ENCODE peak calls at places on chromosomes 12 and 14, in seven cellular contexts. T, M, Y, A, B, J and X are unnamed samples.
A peak's percentile ranks its signal among the peaks of the same experiment; 100 is the strongest.

GRCh38 chr12:13576935-13577334 is 380.4 kb downstream of the EMP1 start:
- DNase-seq in T (no peak), M (no peak), Y (no peak), A (no peak), B (no peak), J (no peak), X (no peak)

GRCh38 chr12:127272864-127273263 is 994.1 kb upstream of the TMEM132C start:
- DNase-seq in T (no peak), M (no peak), Y (peak; percentile 90), A (no peak), B (no peak), J (no peak), X (no peak)

GRCh38 chr14:50001146-50001998 is 108.5 kb downstream of the ARF6 start:
- DNase-seq in T (peak; percentile 67), M (peak; percentile 82), Y (peak; percentile 97), A (peak; percentile 83), B (peak; percentile 84), J (peak; percentile 83), X (peak; percentile 76)

GRCh38 chr12:27965411-27965810 is 7.1 kb downstream of the PTHLH start:
- DNase-seq in T (no peak), M (no peak), Y (peak; percentile 59), A (no peak), B (no peak), J (no peak), X (peak; percentile 57)

GRCh38 chr12:6863586-6864321 is 3.6 kb upstream of the TPI1 start:
- DNase-seq in T (no peak), M (no peak), Y (peak; percentile 45), A (peak; percentile 74), B (no peak), J (no peak), X (no peak)

GRCh38 chr14:67746927-67747326 is 45.2 kb downstream of the RDH12 start:
- DNase-seq in T (no peak), M (peak; percentile 47), Y (no peak), A (no peak), B (no peak), J (no peak), X (no peak)

GRCh38 chr12:29212682-29213397 is 63.8 kb downstream of the FAR2 start:
- DNase-seq in T (no peak), M (no peak), Y (no peak), A (no peak), B (no peak), J (no peak), X (no peak)

GRCh38 chr14:100591453-100592371 is 4.5 kb upstream of the BEGAIN start:
- DNase-seq in T (peak; percentile 4), M (no peak), Y (no peak), A (peak; percentile 54), B (no peak), J (no peak), X (no peak)

GRCh38 chr12:12506541-12506940 is 56.1 kb downstream of the DUSP16 start:
- DNase-seq in T (no peak), M (no peak), Y (peak; percentile 83), A (no peak), B (no peak), J (no peak), X (no peak)

GRCh38 chr14:103552011-103552797 is 10.3 kb downstream of the BAG5 start:
- DNase-seq in T (peak; percentile 75), M (no peak), Y (peak; percentile 86), A (peak; percentile 85), B (peak; percentile 86), J (no peak), X (no peak)

GRCh38 chr12:89971880-89972279 is 263.2 kb upstream of the ATP2B1 start:
- DNase-seq in T (no peak), M (no peak), Y (peak; percentile 36), A (no peak), B (no peak), J (no peak), X (no peak)

GRCh38 chr12:60212159-60213000 is 616.6 kb downstream of the SLC16A7 start:
- DNase-seq in T (no peak), M (no peak), Y (no peak), A (no peak), B (no peak), J (no peak), X (no peak)

GRCh38 chr12:114812384-114812783 is 128.4 kb upstream of the TBX3 start:
- DNase-seq in T (no peak), M (no peak), Y (no peak), A (no peak), B (no peak), J (no peak), X (no peak)

GRCh38 chr14:76985540-76986260 is 42.8 kb downstream of the IRF2BPL start:
- DNase-seq in T (no peak), M (no peak), Y (no peak), A (no peak), B (no peak), J (no peak), X (no peak)

GRCh38 chr14:97379091-97379531 is 581.9 kb downstream of the VRK1 start:
- DNase-seq in T (no peak), M (peak; percentile 41), Y (no peak), A (no peak), B (no peak), J (peak; percentile 9), X (no peak)

GRCh38 chr14:97382616-97383226 is 585.5 kb downstream of the VRK1 start:
- DNase-seq in T (no peak), M (peak; percentile 81), Y (no peak), A (no peak), B (no peak), J (no peak), X (no peak)

GRCh38 chr14:97380539-97380941 is 583.4 kb downstream of the VRK1 start:
- DNase-seq in T (no peak), M (no peak), Y (no peak), A (no peak), B (no peak), J (no peak), X (no peak)

GRCh38 chr14:97377550-97377949 is 580.4 kb downstream of the VRK1 start:
- DNase-seq in T (no peak), M (peak; percentile 81), Y (no peak), A (no peak), B (no peak), J (no peak), X (no peak)

GRCh38 chr14:97381309-97381708 is 584.1 kb downstream of the VRK1 start:
- DNase-seq in T (no peak), M (no peak), Y (no peak), A (no peak), B (no peak), J (no peak), X (no peak)
- TF ChIP-seq CTCF in T (no peak), M (no peak), Y (no peak), A (no peak), B (no peak), J (no peak), X (no peak)

DNA sequence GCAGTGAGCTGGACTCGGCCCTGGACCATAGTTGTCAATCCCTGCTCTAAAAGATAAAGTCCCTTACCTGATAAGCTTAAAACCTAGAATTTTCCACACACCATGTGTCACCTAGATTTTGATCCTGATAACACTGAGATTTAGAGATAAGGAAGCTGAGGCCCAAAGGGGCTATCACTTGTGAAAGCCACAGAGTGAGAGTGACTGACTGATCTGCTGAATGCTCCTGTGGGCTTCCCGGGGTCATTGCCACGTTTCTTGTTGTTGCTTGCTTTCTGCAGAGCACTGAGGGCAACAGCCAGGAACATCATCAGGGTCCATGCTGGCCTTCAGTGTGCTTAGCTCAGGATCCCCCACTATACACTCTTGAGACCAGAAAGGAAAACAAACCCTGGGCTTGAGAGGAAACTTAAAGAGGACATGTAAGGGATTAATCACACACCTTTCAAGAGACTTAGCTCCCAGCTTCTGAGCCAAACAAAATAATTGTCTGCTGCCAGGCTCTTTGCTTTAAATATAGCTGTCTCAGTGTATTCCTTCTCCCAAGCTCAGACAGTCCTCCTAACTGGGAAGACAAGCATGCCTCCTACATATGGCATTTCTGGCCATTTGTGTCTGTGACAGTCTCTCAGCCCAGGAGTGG is 82.6 kb upstream of the ARHGAP5 start:
- DNase-seq in T (no peak), M (no peak), Y (no peak), A (no peak), B (no peak), J (no peak), X (no peak)
- H3K4me3 ChIP-seq in T (no peak overlapping the region), M (no peak overlapping the region), Y (no peak overlapping the region), A (no peak overlapping the region), B (no peak overlapping the region), J (no peak overlapping the region), X (no peak overlapping the region)

DNA sequence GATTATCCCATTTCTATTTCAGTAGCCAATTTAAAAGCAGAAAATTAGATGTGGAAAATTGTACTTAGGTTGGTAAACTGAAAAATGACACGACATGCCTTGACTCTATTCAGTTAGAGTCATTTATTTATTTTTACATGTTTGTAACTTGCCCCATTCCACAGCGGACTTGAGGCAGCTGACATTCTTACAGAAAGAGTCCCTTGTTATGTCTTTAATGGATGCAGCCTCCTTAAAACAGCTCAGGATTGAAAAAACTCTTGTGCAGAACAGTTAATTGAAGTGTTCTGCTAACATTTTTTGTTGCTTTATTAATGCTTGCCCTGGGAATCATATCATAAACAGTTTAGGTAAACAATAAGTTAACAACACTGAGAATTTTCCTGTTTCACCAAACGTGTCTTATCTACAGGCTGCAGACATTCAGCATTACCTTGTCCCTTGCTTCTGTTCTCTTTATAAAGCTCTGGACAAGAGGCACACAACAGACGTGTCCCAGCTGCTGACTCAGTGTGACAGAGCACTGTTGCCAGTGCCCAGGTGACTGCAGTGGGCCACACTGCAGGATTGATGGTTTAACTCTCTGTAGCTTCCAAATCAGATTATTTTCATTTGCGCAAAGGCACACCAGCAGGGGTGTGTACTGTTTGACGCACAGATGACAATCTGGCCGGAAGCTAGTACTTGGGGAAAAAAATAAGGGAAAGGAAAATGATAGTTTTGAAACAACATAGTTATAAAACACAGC is 101.6 kb downstream of the PELI2 start:
- DNase-seq in T (no peak), M (no peak), Y (no peak), A (no peak), B (no peak), J (no peak), X (no peak)
- TF ChIP-seq CTCF in T (no peak), M (no peak), Y (no peak), A (no peak), B (no peak), J (no peak), X (no peak)

GRCh38 chr12:49189731-49190314 is 943 bp upstream of the TUBA1A start:
- DNase-seq in T (no peak), M (no peak), Y (no peak), A (no peak), B (peak; percentile 39), J (no peak), X (no peak)

GRCh38 chr12:49190317-49190716 is 1.4 kb upstream of the TUBA1A start:
- DNase-seq in T (no peak), M (no peak), Y (no peak), A (no peak), B (no peak), J (no peak), X (no peak)

GRCh38 chr12:49188916-49189367 is at the start of gene TUBA1A:
- DNase-seq in T (peak; percentile 86), M (peak; percentile 98), Y (peak; percentile 99), A (peak; percentile 96), B (peak; percentile 98), J (peak; percentile 85), X (peak; percentile 98)

GRCh38 chr12:49188205-49188915 is 520 bp downstream of the TUBA1A start:
- DNase-seq in T (peak; percentile 81), M (peak; percentile 79), Y (peak; percentile 79), A (peak; percentile 94), B (peak; percentile 90), J (peak; percentile 90), X (peak; percentile 18)

DNA sequence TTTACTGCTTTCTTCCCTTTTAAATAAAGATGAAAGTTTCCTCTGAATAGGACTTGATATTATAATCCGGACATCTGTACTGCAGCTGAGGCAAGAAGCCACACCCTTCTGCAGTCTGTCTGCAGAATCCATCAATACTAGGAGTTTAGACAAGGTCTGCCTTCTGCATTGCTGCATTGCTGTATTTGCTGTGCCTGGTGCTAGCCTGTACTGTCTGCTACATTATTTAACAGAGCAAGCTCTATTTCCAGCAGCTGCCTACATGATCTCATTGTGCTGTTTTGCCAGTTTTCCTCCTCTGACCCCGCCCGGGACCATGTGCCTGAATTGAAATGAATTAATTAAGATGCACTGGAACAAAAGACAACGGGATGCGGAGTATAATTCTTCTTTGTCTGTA is 1.7 kb downstream of the TUBA1A start:
- DNase-seq in T (peak; percentile 18), M (no peak), Y (peak; percentile 72), A (no peak), B (peak; percentile 75), J (peak; percentile 38), X (peak; percentile 40)
- H3K4me3 ChIP-seq in T (peak overlapping the region; percentile 91), M (peak overlapping the region; percentile 74), Y (peak overlapping the region; percentile 91), A (peak overlapping the region; percentile 39), B (peak overlapping the region; percentile 91), J (no peak overlapping the region), X (peak overlapping the region; percentile 96)